ENCODE peak calls at places on chromosomes 16 and 17, in ten cellular contexts. N is HL-60; O is uterus; T is endodermal cell; W is Peyer's patch; Q is HCT116; F is OCI-LY7; D is thoracic aorta; H is CD4-positive, CD25-positive, alpha-beta regulatory T cell; U is left ventricle myocardium inferior. I is an unnamed sample.

GRCh38 chr16:48592839-48593429 is 17.0 kb downstream of the N4BP1 start:
- DNase-seq in W (no peak), D (no peak), U (no peak), O (no peak), F (peak; percentile 50), N (no peak), T (no peak), Q (no peak), H (no peak), I (no peak)

GRCh38 chr16:51374346-51374745 is 223.3 kb upstream of the SALL1 start:
- DNase-seq in H (no peak), D (no peak), Q (no peak), W (no peak), O (no peak), U (no peak), T (no peak), N (no peak), F (no peak), I (no peak)

GRCh38 chr17:16269658-16270057 is 52.6 kb downstream of the PIGL start:
- DNase-seq in D (no peak), T (no peak), Q (no peak), U (no peak), N (no peak), F (no peak), W (no peak), H (no peak), O (no peak), I (no peak)

GRCh38 chr17:74339537-74340195 is 13.6 kb downstream of the KIF19 start:
- DNase-seq in T (no peak), H (no peak), N (no peak), U (no peak), F (no peak), D (no peak), Q (no peak), O (no peak), W (no peak), I (no peak)

GRCh38 chr17:34300652-34301390 is 15.3 kb downstream of the CCL11 start:
- DNase-seq in Q (no peak), T (no peak), D (no peak), H (no peak), U (no peak), O (no peak), F (no peak), N (no peak), W (no peak), I (no peak)

GRCh38 chr17:74605361-74605760 is 13.3 kb upstream of the CD300LD start:
- DNase-seq in D (no peak), W (no peak), H (no peak), Q (no peak), O (peak; percentile 46), F (no peak), U (peak; percentile 62), N (no peak), T (no peak), I (no peak)

GRCh38 chr16:30185683-30186421 is 2.5 kb downstream of the CORO1A start:
- DNase-seq in W (peak; percentile 59), T (peak; percentile 43), N (peak; percentile 99), O (peak; percentile 30), H (peak; percentile 91), F (peak; percentile 90), D (no peak), U (peak; percentile 60), Q (no peak), I (no peak)

GRCh38 chr16:84687715-84688114 is 12.1 kb upstream of the USP10 start:
- DNase-seq in W (no peak), F (peak; percentile 76), U (no peak), T (no peak), N (no peak), H (no peak), D (no peak), O (no peak), Q (no peak), I (no peak)

GRCh38 chr17:47660064-47660492 is 10.4 kb downstream of the KPNB1 start:
- DNase-seq in T (no peak), D (no peak), Q (no peak), O (no peak), H (peak; percentile 72), F (peak; percentile 65), W (no peak), U (no peak), N (no peak), I (no peak)

GRCh38 chr16:12010388-12011251 is 34.1 kb downstream of the SNX29 start:
- DNase-seq in U (no peak), Q (no peak), H (no peak), O (no peak), T (no peak), F (peak; percentile 75), W (no peak), N (peak; percentile 39), D (no peak), I (no peak)

GRCh38 chr17:7141824-7142223 is 27.2 kb upstream of the ASGR2 start:
- DNase-seq in F (no peak), H (no peak), T (peak; percentile 36), O (no peak), W (no peak), N (no peak), D (no peak), Q (no peak), U (no peak), I (no peak)

GRCh38 chr16:87423429-87423828 is 31.3 kb downstream of the MAP1LC3B start:
- DNase-seq in T (no peak), D (no peak), H (no peak), F (no peak), U (no peak), N (no peak), W (no peak), Q (no peak), O (no peak), I (no peak)

DNA sequence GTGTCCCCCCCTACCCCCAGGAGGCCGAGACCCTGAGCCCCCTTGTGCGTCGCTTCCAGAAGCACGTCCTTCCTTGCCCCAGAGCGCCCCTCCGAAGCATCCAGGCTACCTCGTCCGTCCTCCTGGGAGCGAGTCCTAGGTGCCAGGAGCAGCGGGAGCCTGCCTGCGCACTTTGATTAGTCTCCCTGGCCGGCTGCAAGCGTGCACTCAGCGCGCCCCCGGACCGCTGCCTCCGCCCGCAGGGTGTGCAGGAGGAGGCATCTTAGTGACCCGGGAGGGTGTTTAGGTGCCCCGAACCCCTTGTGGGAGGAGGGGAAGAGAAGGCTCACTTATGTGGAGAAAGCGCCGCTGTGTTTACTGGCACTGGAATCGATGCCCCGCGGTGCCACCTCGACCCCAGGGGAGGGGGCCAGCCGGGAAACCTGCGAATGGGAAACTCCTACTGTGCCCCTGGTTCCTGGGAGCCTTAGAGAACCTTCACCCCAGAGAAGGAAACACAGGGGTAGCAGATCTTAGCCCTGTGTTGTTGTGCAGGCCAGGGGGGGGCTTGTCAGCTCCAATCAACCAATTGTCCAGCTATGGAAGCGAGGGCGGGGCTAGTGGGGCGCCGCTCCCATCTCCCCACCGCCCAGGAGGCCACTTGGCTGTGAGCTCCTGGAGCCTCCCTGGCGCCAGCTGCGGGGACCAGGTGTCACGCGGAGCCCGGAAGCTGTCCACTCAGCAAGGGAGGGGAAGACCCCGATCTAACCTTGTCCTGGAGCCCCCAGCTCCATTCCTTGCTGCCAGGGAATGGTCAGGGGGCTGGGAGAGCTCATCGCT is 922.8 kb upstream of the EEF2KMT start:
- DNase-seq in T (peak; percentile 65), D (no peak), W (no peak), N (no peak), H (no peak), Q (no peak), U (no peak), O (no peak), F (no peak), I (no peak)
- H3K4me3 ChIP-seq in T (peak overlapping the region; percentile 77), D (no peak overlapping the region), W (no peak overlapping the region), N (no peak overlapping the region), H (no peak overlapping the region), Q (no peak overlapping the region), U (no peak overlapping the region), O (no peak overlapping the region), F (no peak overlapping the region), I (no peak overlapping the region)

DNA sequence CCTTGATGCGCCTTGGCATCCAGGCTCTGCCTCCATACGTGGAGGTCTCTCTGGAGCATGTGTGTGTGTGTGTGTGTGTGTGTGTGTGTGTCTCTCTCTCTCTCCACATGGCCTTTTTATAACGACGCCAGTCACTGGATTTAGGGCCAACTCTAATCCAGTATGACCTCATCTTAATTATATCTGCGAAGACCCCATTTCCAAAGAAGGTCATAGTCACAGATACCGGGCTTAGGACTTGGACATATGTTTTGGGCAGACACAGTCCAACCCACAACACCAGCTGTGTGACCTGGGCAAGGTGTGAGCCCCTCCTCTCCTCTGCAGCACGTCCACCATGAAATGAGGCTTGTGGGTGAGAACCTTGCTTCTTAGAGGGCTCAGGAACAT is 138.4 kb upstream of the PLCG2 start:
- DNase-seq in O (no peak), H (no peak), U (no peak), Q (no peak), W (no peak), N (no peak), D (no peak), T (no peak), F (no peak), I (no peak)
- H3K27ac ChIP-seq in O (no peak overlapping the region), H (no peak overlapping the region), U (no peak overlapping the region), Q (no peak overlapping the region), W (no peak overlapping the region), N (no peak overlapping the region), D (no peak overlapping the region), T (no peak overlapping the region), F (no peak overlapping the region), I (no peak overlapping the region)

DNA sequence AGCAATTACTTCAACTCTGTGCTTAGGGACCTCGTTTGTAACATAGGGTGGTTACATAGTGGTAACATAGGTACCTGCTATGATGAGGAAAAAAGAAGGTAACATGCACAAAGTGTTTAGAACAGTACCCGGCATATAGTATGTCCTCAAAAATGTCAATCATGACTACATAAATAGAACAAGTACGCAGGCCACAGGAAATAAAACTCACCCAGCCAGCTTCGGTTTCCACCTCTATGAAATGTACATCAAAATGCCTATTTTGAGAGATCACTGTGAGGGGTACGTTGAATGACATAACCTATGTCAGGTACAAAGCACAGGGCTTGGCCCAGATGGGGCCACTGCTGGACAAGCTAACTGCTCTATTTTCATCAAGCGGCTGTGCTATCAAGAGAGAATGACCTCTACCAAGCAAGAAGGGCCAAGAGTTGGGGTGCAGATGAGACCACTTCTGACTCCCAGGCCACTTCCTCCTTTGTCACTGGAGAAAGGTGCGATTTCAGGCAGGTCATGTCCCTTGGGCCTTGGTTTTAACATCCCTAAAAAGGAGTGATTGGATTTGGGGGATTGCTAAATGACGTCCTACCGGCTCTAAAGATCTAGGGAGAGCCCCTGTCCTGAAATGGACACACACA is 45.4 kb downstream of the WSB1 start:
- DNase-seq in U (no peak), T (no peak), W (no peak), N (no peak), D (no peak), O (no peak), H (no peak), Q (no peak), F (no peak), I (no peak)
- H3K4me3 ChIP-seq in U (no peak overlapping the region), T (peak overlapping the region; percentile 16), W (no peak overlapping the region), N (no peak overlapping the region), D (no peak overlapping the region), O (no peak overlapping the region), H (no peak overlapping the region), Q (peak overlapping the region; percentile 19), F (no peak overlapping the region), I (no peak overlapping the region)

DNA sequence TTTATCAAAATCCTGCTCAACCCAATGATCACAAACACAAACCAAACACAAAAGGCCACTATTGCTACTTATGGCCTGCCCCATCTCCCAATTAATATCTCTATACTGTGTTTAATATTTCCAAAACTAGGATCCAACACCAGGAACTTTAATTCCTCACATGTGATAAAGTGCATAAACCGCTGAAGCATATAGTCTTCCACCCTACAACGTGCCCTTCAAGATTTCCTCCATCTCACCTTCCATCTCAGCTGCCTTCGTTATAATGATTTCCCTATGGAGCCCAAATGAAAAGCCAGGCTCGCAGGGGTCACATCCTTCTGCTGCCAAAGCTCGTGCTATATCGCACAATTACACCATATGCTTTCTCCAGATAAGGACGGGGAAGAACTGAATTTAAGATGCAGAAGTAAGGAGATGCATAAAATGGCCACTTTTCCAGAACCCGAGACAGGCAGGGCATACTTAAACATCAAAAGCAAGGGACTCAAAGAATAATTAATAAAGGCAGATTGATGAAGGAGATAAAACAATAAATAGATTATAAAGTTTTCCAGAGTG is 1.8 kb downstream of the MYH10 start:
- DNase-seq in W (no peak), N (no peak), F (no peak), O (no peak), T (no peak), H (no peak), Q (no peak), U (no peak), D (no peak), I (no peak)
- H3K27ac ChIP-seq in W (no peak overlapping the region), N (no peak overlapping the region), F (no peak overlapping the region), O (peak overlapping the region; percentile 84), T (peak overlapping the region; percentile 14), H (no peak overlapping the region), Q (no peak overlapping the region), U (peak overlapping the region; percentile 94), D (peak overlapping the region; percentile 68), I (no peak overlapping the region)

I was measured in ovary.